ENCODE peak calls at places on chromosomes 3 and 15, in four cellular contexts. Q, C, S and P are unnamed samples.

GRCh38 chr3:10155658-10156057 is 9.1 kb upstream of the IRAK2 start:
- DNase-seq in C (no peak), S (no peak), Q (no peak), P (no peak)

GRCh38 chr15:77944002-77944867 is 133.3 kb downstream of the TBC1D2B start:
- DNase-seq in C (peak; percentile 75), Q (peak; percentile 90), S (peak; percentile 27), P (peak; percentile 70)

GRCh38 chr3:42685891-42686820 is 819 bp downstream of the KLHL40 start:
- DNase-seq in C (no peak), S (no peak), Q (no peak), P (no peak)

GRCh38 chr3:183508818-183509217 is 46.7 kb downstream of the KLHL6 start:
- DNase-seq in C (no peak), Q (no peak), S (no peak), P (no peak)

GRCh38 chr15:72964542-72964941 is 87.7 kb upstream of the NEO1 start:
- DNase-seq in S (no peak), C (no peak), Q (no peak), P (no peak)

GRCh38 chr3:177516130-177517011 is 319.1 kb upstream of the TBL1XR1 start:
- DNase-seq in C (no peak), Q (peak; percentile 79), S (no peak), P (peak; percentile 67)

GRCh38 chr3:127068871-127069270 is 86.0 kb downstream of the PLXNA1 start:
- DNase-seq in C (no peak), Q (no peak), S (no peak), P (no peak)

GRCh38 chr3:33537135-33537534 is 96.9 kb upstream of the UBP1 start:
- DNase-seq in Q (no peak), S (no peak), C (no peak), P (no peak)

GRCh38 chr3:150049317-150049716 is 78.6 kb upstream of the PFN2 start:
- DNase-seq in C (no peak), S (no peak), Q (peak; percentile 28), P (no peak)

GRCh38 chr15:32842081-32842480 is 124.3 kb downstream of the GREM1 start:
- DNase-seq in S (no peak), C (no peak), Q (no peak), P (no peak)
- H3K18ac ChIP-seq in S (no peak overlapping the region), C (no peak overlapping the region), Q (peak overlapping the region; percentile 61), P (no peak overlapping the region)

GRCh38 chr15:58886921-58887320 is 46.6 kb downstream of the SLTM start:
- DNase-seq in Q (no peak), S (no peak), C (no peak), P (no peak)
- H2BK12ac ChIP-seq in Q (no peak overlapping the region), S (no peak overlapping the region), C (no peak overlapping the region), P (no peak overlapping the region)

DNA sequence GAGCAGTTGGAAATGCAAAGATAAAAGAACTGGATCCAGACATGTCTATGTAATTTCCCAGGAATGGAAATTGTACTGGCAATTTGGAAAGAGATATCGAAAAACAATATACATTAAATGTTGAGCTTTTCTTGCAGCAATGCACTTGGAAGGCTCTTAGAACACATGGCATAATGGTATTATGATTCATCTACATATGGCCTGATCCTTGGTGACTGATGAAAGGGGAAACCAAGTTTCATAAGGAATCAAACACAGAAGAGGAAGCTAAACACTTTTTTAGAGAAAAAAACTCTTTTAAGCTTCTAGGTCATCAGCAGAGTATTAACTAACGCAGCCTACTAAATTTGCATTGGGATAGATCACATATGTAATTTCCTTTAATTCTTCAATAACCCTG is 12.4 kb upstream of the GREM1 start:
- DNase-seq in S (no peak), Q (peak; percentile 38), C (no peak), P (no peak)
- H3K14ac ChIP-seq in S (no peak overlapping the region), Q (no peak overlapping the region), C (no peak overlapping the region), P (no peak overlapping the region)

DNA sequence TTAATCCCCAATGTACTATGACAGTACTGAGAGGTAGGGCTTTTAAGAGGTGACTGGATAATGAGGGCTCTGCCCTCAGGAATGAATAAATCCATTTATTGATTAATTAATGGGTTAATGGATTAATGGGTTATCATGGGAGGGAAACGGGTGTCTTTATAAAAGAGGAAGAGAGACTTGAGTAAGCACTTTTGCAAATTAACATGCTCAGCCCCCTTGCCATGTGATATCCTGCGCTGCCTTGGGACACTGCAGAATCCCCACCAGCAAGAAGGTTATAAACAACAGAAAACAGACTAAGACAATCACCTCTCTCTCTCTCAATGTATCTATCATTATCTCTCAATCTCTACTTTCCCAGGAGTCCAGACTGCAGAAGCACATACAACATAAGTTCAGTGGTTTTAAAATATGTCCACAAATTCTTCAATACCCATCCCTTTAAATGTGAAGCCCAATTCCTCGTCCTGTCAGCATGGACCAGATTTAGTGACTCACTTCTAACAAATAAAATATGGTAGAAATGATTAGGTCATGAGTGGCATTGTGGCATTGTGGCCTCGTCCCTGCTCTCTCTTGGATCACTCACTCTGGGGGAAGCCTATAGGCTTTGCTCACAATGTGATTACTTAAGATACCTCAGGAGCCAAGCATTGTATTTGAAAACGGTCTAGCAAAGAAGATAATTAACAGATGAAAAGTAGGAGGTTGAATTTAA is 40.1 kb upstream of the IL12A start:
- DNase-seq in S (no peak), Q (no peak), C (no peak), P (no peak)
- H3K18ac ChIP-seq in S (no peak overlapping the region), Q (no peak overlapping the region), C (no peak overlapping the region), P (no peak overlapping the region)

GRCh38 chr3:156792945-156793344 is 33.2 kb upstream of the LEKR1 start:
- DNase-seq in C (no peak), Q (peak; percentile 47), S (no peak), P (no peak)
- H2BK12ac ChIP-seq in C (peak overlapping the region; percentile 39), Q (peak overlapping the region; percentile 60), S (no peak overlapping the region), P (no peak overlapping the region)

DNA sequence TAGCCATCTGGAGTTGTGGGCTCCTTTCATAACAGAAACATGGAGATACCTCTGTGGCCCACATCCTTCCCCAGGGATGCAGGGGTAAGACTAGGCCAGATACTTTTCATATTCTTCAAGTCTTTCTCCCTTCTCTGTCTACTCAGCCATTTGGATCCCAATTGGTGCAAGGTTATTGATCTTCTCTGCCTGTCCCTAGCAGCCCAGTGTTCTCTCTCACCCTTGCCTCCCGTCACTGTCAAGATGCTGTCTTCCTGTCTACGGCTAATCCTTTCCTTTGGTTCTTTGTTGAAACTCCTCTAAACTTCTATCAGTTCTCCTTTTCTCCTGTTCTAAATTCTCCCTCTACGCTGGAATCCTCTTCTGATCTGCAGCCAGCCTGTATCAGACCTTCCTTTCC is 51.3 kb downstream of the SENP2 start:
- DNase-seq in Q (no peak), S (no peak), C (no peak), P (no peak)
- H3K14ac ChIP-seq in Q (no peak overlapping the region), S (no peak overlapping the region), C (no peak overlapping the region), P (no peak overlapping the region)